ENCODE peak calls at places on chromosomes 11 and 22, in seven cellular contexts. J is upper lobe of right lung, C is suprapubic skin, U is H9, W is body of pancreas, Z is gastrocnemius medialis, I is sigmoid colon. X is an unnamed sample.

GRCh38 chr11:10866893-10867331 is 9.1 kb upstream of the ZBED5 start:
- DNase-seq in Z (no peak), C (no peak), W (no peak), J (no peak), U (no peak), I (no peak), X (no peak)

GRCh38 chr11:112874959-112875358 is 86.3 kb upstream of the NCAM1 start:
- DNase-seq in W (no peak), Z (no peak), U (no peak), J (no peak), I (no peak), C (no peak), X (no peak)

GRCh38 chr11:540583-541432 is 3.5 kb downstream of the LRRC56 start:
- DNase-seq in U (no peak), W (no peak), Z (no peak), C (no peak), I (peak), J (peak), X (no peak)

GRCh38 chr11:32420937-32421532 is 14.3 kb downstream of the WT1 start:
- DNase-seq in C (no peak), W (no peak), U (no peak), J (no peak), I (no peak), Z (no peak), X (no peak)

GRCh38 chr11:106305458-106305857 is 228.0 kb downstream of the AASDHPPT start:
- DNase-seq in Z (no peak), W (no peak), J (no peak), I (no peak), C (no peak), U (no peak), X (no peak)

GRCh38 chr11:96187779-96188624 is 155.0 kb downstream of the MAML2 start:
- DNase-seq in Z (no peak), C (no peak), U (no peak), I (no peak), J (no peak), W (no peak), X (no peak)

GRCh38 chr11:117514256-117514655 is 186.6 kb downstream of the CEP164 start:
- DNase-seq in J (no peak), U (no peak), C (no peak), W (no peak), I (no peak), Z (no peak), X (no peak)

GRCh38 chr11:27282141-27282590 is 80.8 kb downstream of the CCDC34 start:
- DNase-seq in C (no peak), W (no peak), J (no peak), Z (no peak), I (no peak), U (no peak), X (peak)

GRCh38 chr11:1275021-1275420 is 34.4 kb downstream of the TOLLIP start:
- DNase-seq in I (no peak), C (no peak), J (no peak), W (no peak), U (no peak), Z (no peak), X (no peak)

GRCh38 chr22:30824711-30825110 is 130.0 kb downstream of the OSBP2 start:
- DNase-seq in W (no peak), I (peak), U (no peak), J (peak), Z (no peak), C (peak), X (no peak)

GRCh38 chr11:117827521-117828511 is 3.3 kb upstream of the FXYD2 start:
- DNase-seq in I (peak), Z (no peak), W (peak), U (peak), J (peak), C (peak), X (no peak)

GRCh38 chr11:108135845-108136599 is 14.7 kb downstream of the ACAT1 start:
- DNase-seq in W (no peak), Z (no peak), I (no peak), J (no peak), C (no peak), U (no peak), X (no peak)

GRCh38 chr11:120854988-120855387 is 168.9 kb upstream of the TBCEL start:
- DNase-seq in W (no peak), I (no peak), Z (no peak), J (no peak), C (no peak), U (no peak), X (no peak)

GRCh38 chr11:63951779-63952536 is 13.2 kb downstream of the NAA40 start:
- DNase-seq in W (no peak), C (no peak), U (no peak), J (no peak), Z (no peak), I (no peak), X (no peak)

GRCh38 chr11:58958500-58958899 is 19.2 kb downstream of the GLYATL1 start:
- DNase-seq in J (no peak), I (no peak), Z (no peak), U (peak), W (peak), C (no peak), X (no peak)

GRCh38 chr11:61917043-61917356 is 366 bp downstream of the RAB3IL1 start:
- DNase-seq in U (no peak), C (peak), W (no peak), Z (no peak), I (peak), J (no peak), X (no peak)

GRCh38 chr11:117861151-117862018 is 15.1 kb downstream of the FXYD6 start:
- DNase-seq in C (no peak), J (no peak), I (peak), U (peak), W (no peak), Z (no peak), X (peak)

GRCh38 chr11:67999201-67999629 is 4.7 kb downstream of the UNC93B1 start:
- DNase-seq in I (no peak), J (peak), U (peak), Z (no peak), C (no peak), W (no peak), X (no peak)

GRCh38 chr11:73359930-73360742 is 16.1 kb upstream of the RELT start:
- DNase-seq in W (peak), J (no peak), I (no peak), Z (no peak), C (no peak), U (peak), X (no peak)

GRCh38 chr11:27294654-27295053 is 68.4 kb downstream of the CCDC34 start:
- DNase-seq in C (no peak), U (no peak), I (no peak), W (no peak), Z (no peak), J (no peak), X (no peak)

GRCh38 chr22:41532908-41533825 is 11.1 kb downstream of the POLR3H start:
- DNase-seq in I (peak), C (no peak), Z (no peak), W (peak), J (peak), U (peak), X (peak)

GRCh38 chr22:18068991-18069390 is 8.8 kb upstream of the PEX26 start:
- DNase-seq in J (peak), C (no peak), Z (no peak), U (no peak), W (no peak), I (no peak), X (no peak)

GRCh38 chr22:18070041-18070440 is 7.7 kb upstream of the PEX26 start:
- DNase-seq in W (no peak), Z (no peak), C (no peak), J (no peak), U (no peak), I (no peak), X (no peak)

GRCh38 chr22:18068381-18068988 is 9.3 kb upstream of the PEX26 start:
- DNase-seq in W (no peak), J (peak), I (no peak), Z (no peak), U (no peak), C (no peak), X (no peak)

GRCh38 chr22:18071968-18072310 is 5.9 kb upstream of the PEX26 start:
- DNase-seq in Z (no peak), U (no peak), J (peak), W (no peak), I (no peak), C (no peak), X (no peak)

DNA sequence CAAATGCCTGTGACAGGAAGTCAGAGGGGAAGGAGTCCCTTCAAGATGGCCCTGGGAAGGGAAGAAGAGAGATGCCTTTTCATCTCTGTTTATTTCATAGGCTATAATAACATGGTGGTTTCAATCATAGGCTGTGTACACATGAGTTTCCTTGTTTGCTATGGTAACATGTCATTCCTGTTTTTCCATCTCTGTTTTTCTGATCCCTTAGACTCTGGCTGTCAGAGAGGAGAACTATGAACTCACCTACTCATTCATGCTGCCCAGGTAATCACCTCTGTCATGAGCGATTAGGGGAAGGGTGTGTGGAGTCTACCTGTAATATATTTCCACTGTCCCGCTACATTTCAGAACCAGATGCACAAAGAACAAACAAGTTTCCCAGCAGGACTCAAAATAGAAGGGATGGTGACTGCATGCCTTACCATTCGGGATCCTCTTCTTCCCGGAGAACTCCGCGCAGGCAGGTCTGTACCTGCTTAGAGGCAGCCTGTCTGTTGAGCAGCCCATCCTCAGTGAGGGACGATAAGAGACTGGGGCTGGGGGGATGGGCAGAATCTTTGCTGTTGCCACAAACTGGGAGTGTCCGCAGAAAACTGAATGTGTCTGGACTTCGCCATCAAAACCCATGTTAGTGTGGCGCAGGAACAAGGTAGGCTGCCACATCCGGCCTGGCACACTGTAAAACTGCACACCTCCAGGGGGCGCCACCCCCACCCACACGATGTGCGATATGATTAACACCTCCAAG is 7.1 kb upstream of the PEX26 start:
- DNase-seq in Z (no peak), J (peak), C (no peak), U (no peak), W (no peak), I (no peak), X (no peak)
- TF ChIP-seq CTCF in Z (no peak), J (no peak), C (no peak), U (peak), W (no peak), I (no peak), X (no peak)

DNA sequence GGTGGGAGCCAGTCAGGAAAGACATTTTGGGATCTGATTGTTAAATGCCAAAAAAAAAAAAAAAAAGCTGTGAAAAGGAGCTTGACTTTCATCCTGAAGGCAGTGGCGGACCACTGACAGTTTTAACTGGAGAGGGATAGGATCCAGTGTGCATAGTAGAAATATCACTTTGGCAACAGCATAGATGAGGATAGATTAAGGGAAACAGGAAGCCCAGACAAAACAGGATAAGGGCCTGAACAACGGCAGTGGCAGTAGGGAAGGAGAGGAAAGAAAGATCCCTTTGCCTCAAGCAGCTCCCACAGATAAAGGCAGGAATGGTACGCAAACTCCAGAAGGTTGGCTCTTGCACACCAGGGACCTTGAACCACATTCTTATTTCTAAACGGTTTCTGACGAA is 99.3 kb downstream of the GAB2 start:
- DNase-seq in J (no peak), U (no peak), I (no peak), Z (no peak), W (no peak), C (no peak), X (no peak)
- H3K27ac ChIP-seq in J (no peak), U (no peak), I (peak), Z (no peak), W (no peak), C (peak), X (peak)

GRCh38 chr11:43708776-43709175 is 28.2 kb downstream of the HSD17B12 start:
- DNase-seq in W (no peak), J (no peak), C (no peak), I (no peak), Z (no peak), U (no peak), X (no peak)
- TF ChIP-seq CTCF in W (peak), J (peak), C (peak), I (no peak), Z (no peak), U (peak), X (peak)

GRCh38 chr11:47056261-47056915 is 119.8 kb downstream of the CSTPP1 start:
- DNase-seq in Z (no peak), J (no peak), C (no peak), W (no peak), I (no peak), U (no peak), X (no peak)
- H3K27ac ChIP-seq in Z (no peak), J (no peak), C (no peak), W (no peak), I (no peak), U (no peak), X (no peak)

GRCh38 chr11:14374922-14375630 is 16.1 kb upstream of the RRAS2 start:
- DNase-seq in J (no peak), W (no peak), U (peak), I (no peak), Z (no peak), C (no peak), X (no peak)
- TF ChIP-seq CTCF in J (no peak), W (no peak), U (peak), I (no peak), Z (no peak), C (no peak), X (no peak)

GRCh38 chr22:39282642-39283311 is 36.6 kb downstream of the RPL3 start:
- DNase-seq in Z (no peak), I (no peak), U (no peak), W (no peak), C (no peak), J (no peak), X (no peak)
- H3K27ac ChIP-seq in Z (peak), I (peak), U (no peak), W (peak), C (peak), J (peak), X (peak)

GRCh38 chr11:122863704-122864326 is 18.7 kb upstream of the JHY start:
- DNase-seq in I (no peak), W (peak), C (no peak), Z (no peak), U (no peak), J (no peak), X (no peak)
- TF ChIP-seq CTCF in I (peak), W (peak), C (peak), Z (peak), U (peak), J (peak), X (peak)

DNA sequence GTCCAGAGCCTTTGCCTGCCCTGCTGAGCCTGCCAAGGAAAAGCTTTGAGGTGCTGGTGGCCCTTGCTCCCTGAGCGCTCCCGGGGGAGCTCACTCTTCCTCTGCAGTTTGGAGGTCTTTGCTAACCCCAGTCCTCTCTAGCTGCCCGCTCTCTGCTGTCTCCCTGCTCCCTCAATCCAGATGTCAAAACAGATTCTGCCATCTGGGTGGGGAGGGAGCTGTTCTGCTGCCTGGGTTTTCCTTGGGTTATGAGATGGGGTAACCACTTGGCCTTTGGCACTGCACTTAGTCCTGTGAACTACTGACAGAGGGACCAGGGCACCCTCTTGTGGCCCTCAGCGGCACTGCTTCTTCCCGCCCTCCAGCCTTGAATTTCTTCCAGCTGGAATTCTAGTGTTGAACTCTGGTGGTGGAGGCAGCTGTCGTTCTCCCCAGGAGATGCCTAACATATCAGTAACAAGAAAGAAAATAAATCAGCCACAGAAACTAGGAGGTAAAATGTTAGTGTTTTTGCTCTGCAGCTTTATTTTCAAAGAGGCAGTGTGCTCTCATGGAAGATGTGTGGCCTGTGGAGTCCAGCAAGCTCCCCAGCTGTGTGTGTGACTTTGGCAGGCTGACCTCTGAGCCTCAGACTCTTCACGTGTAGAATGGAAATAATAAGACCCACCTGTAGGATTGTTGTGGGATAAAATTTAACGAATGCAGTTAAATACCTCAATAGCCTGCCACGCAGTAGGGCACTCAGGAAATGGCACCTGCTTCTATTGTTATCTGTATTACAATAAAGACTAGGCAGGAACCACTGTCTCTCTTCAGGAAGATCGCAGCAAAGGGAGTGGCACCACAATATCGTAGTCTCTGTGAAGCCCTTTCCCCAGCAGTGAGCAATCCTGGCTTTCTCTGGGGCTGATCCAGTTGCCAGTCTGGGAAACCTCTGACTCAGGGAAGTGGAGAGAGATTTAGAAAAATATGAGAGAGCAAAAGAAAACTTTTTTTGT is 23.4 kb downstream of the ARFGAP2 start:
- DNase-seq in U (peak), I (peak), J (peak), W (peak), Z (peak), C (peak), X (peak)
- H3K27ac ChIP-seq in U (no peak), I (no peak), J (no peak), W (peak), Z (no peak), C (no peak), X (no peak)

GRCh38 chr22:21951931-21952465 is 650 bp downstream of the PPM1F start:
- DNase-seq in W (peak), U (peak), Z (no peak), C (no peak), J (peak), I (peak), X (peak)
- TF ChIP-seq CTCF in W (no peak), U (no peak), Z (no peak), C (no peak), J (no peak), I (no peak), X (no peak)

GRCh38 chr22:50443801-50444625 is 30.8 kb downstream of the SBF1 start:
- DNase-seq in C (no peak), J (no peak), Z (no peak), U (no peak), W (peak), I (no peak), X (no peak)
- H3K27ac ChIP-seq in C (no peak), J (peak), Z (no peak), U (no peak), W (no peak), I (peak), X (no peak)

X was measured in right atrium auricular region.